ENCODE peak calls at places on chromosomes 13 and 19, in eight cellular contexts. P is GM10248; I is A549; X is cardiac septum; O is AG08396; N is stimulated activated CD8-positive, alpha-beta memory T cell treated with anti-CD3 and anti-CD28 coated beads, Interleukin-4, amount 100 ng/mL, for 4 hours; Z is GOT3; U is occipital lobe. W is an unnamed sample.

GRCh38 chr19:50046649-50047503 is 21.1 kb downstream of the ZNF473 start:
- DNase-seq in P (no peak), I (no peak), X (no peak), O (peak; percentile 25), N (no peak), Z (no peak), U (peak; percentile 51), W (peak; percentile 85)

GRCh38 chr13:40313269-40314200 is 352.9 kb downstream of the FOXO1 start:
- DNase-seq in P (no peak), I (no peak), X (no peak), O (no peak), N (no peak), Z (no peak), U (no peak), W (no peak)

GRCh38 chr19:45640849-45641273 is 1.7 kb upstream of the EML2 start:
- DNase-seq in P (peak; percentile 38), I (no peak), X (no peak), O (no peak), N (no peak), Z (no peak), U (no peak), W (peak; percentile 80)

GRCh38 chr13:37306778-37307544 is 201.5 kb upstream of the CSNK1A1L start:
- DNase-seq in P (no peak), I (no peak), X (no peak), O (peak; percentile 62), N (no peak), Z (no peak), U (no peak), W (no peak)

GRCh38 chr19:11264452-11265176 is 2.3 kb upstream of the DOCK6 start:
- DNase-seq in P (no peak), I (no peak), X (peak; percentile 85), O (no peak), N (no peak), Z (no peak), U (no peak), W (peak; percentile 70)

GRCh38 chr13:22002893-22003292 is 332.0 kb downstream of the FGF9 start:
- DNase-seq in P (no peak), I (no peak), X (no peak), O (no peak), N (no peak), Z (no peak), U (no peak), W (no peak)

GRCh38 chr19:5563008-5563431 is 4.7 kb downstream of the TINCR start:
- DNase-seq in P (no peak), I (no peak), X (no peak), O (no peak), N (no peak), Z (no peak), U (no peak), W (no peak)

GRCh38 chr19:5445071-5445470 is 10.1 kb upstream of the ZNRF4 start:
- DNase-seq in P (no peak), I (no peak), X (no peak), O (no peak), N (no peak), Z (no peak), U (no peak), W (no peak)

GRCh38 chr13:106649495-106649894 is 81.6 kb upstream of the ARGLU1 start:
- DNase-seq in P (no peak), I (no peak), X (no peak), O (peak; percentile 26), N (no peak), Z (no peak), U (no peak), W (no peak)

GRCh38 chr19:43526884-43527859 is at the start of gene ETHE1:
- DNase-seq in P (peak; percentile 88), I (peak; percentile 89), X (peak; percentile 92), O (peak; percentile 88), N (peak; percentile 53), Z (peak; percentile 21), U (peak; percentile 77), W (peak; percentile 88)

GRCh38 chr19:1991018-1991390 is 24.5 kb downstream of the BTBD2 start:
- DNase-seq in P (no peak), I (no peak), X (no peak), O (no peak), N (no peak), Z (no peak), U (no peak), W (no peak)

GRCh38 chr19:34386645-34387445 is 17.4 kb upstream of the PDCD2L start:
- DNase-seq in P (no peak), I (no peak), X (no peak), O (no peak), N (no peak), Z (no peak), U (no peak), W (no peak)

GRCh38 chr19:42563352-42564210 is 31.1 kb downstream of the CEACAM8 start:
- DNase-seq in P (peak; percentile 68), I (peak; percentile 95), X (no peak), O (peak; percentile 64), N (no peak), Z (no peak), U (peak; percentile 22), W (no peak)

GRCh38 chr19:34502582-34503545 is 21.3 kb downstream of the WTIP start:
- DNase-seq in P (peak; percentile 13), I (peak; percentile 7), X (peak; percentile 64), O (peak; percentile 39), N (no peak), Z (no peak), U (no peak), W (peak; percentile 72)

GRCh38 chr19:52492201-52492960 is 35.1 kb upstream of the ZNF808 start:
- DNase-seq in P (no peak), I (no peak), X (no peak), O (peak; percentile 15), N (no peak), Z (no peak), U (no peak), W (no peak)